ENCODE peak calls at places on chromosomes 2 and 18, in ten cellular contexts. M is HL-60; O is HEK293T; J is fibroblast of gingiva; L is DMS153; B is neuronal stem cell; Q is lower lobe of right lung; Y is effector memory CD4-positive, alpha-beta T cell; I is GM12865; K is Kasumi-1. T is an unnamed sample.

GRCh38 chr2:144004742-144005141 is 515.2 kb downstream of the ZEB2 start:
- DNase-seq in M (no peak), O (peak), J (no peak), L (peak), B (no peak), Q (no peak), Y (no peak), I (no peak), K (no peak), T (no peak)

GRCh38 chr2:6826081-6826913 is 39.4 kb downstream of the CMPK2 start:
- DNase-seq in M (peak), O (peak), J (peak), L (no peak), B (no peak), Q (no peak), Y (peak), I (peak), K (peak), T (peak)

GRCh38 chr2:20496069-20496468 is 49.2 kb downstream of the RHOB start:
- DNase-seq in M (no peak), O (no peak), J (peak), L (no peak), B (no peak), Q (no peak), Y (no peak), I (no peak), K (no peak), T (peak)

GRCh38 chr2:173747037-173747436 is 218.1 kb downstream of the SP3 start:
- DNase-seq in M (no peak), O (no peak), J (no peak), L (no peak), B (no peak), Q (no peak), Y (no peak), I (no peak), K (no peak), T (no peak)

GRCh38 chr18:48264508-48264907 is 144.7 kb downstream of the ZBTB7C start:
- DNase-seq in M (no peak), O (no peak), J (no peak), L (no peak), B (no peak), Q (no peak), Y (no peak), I (no peak), K (no peak), T (no peak)

GRCh38 chr2:7191927-7192326 is 274.7 kb downstream of the RNF144A start:
- DNase-seq in M (no peak), O (no peak), J (peak), L (no peak), B (no peak), Q (no peak), Y (no peak), I (no peak), K (no peak), T (peak)

GRCh38 chr2:231467016-231467545 is 2.8 kb upstream of the NCL start:
- DNase-seq in M (no peak), O (no peak), J (no peak), L (no peak), B (no peak), Q (no peak), Y (no peak), I (no peak), K (no peak), T (no peak)

GRCh38 chr2:98822301-98823164 is 91.6 kb upstream of the MGAT4A start:
- DNase-seq in M (no peak), O (no peak), J (no peak), L (no peak), B (peak), Q (peak), Y (peak), I (no peak), K (no peak), T (no peak)

T was measured in AG08395.